ENCODE peak calls at places on chromosomes 7 and 10, in nine cellular contexts. L is heart right ventricle; W is naive thymus-derived CD4-positive, alpha-beta T cell; N is neural progenitor cell; F is MM.1S; A is body of pancreas; B is tibial artery; K is ovary; E is small intestine. M is an unnamed sample. For H3K4me1, the result is how much of the 10 kb centered on the place peaks cover.

GRCh38 chr7:157495177-157495553 is 158.4 kb downstream of the DNAJB6 start:
- DNase-seq in L (no peak), W (no peak), N (no peak), F (no peak), A (no peak), B (no peak), K (no peak), E (no peak), M (no peak)

GRCh38 chr10:128373071-128373749 is 247.0 kb upstream of the MKI67 start:
- DNase-seq in L (no peak), W (no peak), N (no peak), F (peak), A (no peak), B (no peak), K (no peak), E (no peak), M (no peak)

GRCh38 chr7:465710-466400 is 53.8 kb downstream of the PDGFA start:
- DNase-seq in L (no peak), W (no peak), N (no peak), F (no peak), A (no peak), B (no peak), K (peak), E (no peak), M (no peak)

GRCh38 chr10:562142-562541 is 127.3 kb downstream of the DIP2C start:
- DNase-seq in L (no peak), W (no peak), N (no peak), F (no peak), A (no peak), B (no peak), K (no peak), E (no peak), M (no peak)

GRCh38 chr10:96417432-96417831 is 58.6 kb upstream of the OPALIN start:
- DNase-seq in L (no peak), W (no peak), N (peak), F (no peak), A (no peak), B (no peak), K (no peak), E (no peak), M (peak)

GRCh38 chr7:256461-256940 is 33.5 kb upstream of the FOXL3 start:
- DNase-seq in L (no peak), W (no peak), N (no peak), F (no peak), A (no peak), B (no peak), K (peak), E (no peak), M (no peak)

GRCh38 chr10:112805701-112806100 is 144.3 kb upstream of the TCF7L2 start:
- DNase-seq in L (no peak), W (no peak), N (no peak), F (no peak), A (no peak), B (no peak), K (no peak), E (peak), M (no peak)

GRCh38 chr7:88111136-88111748 is 108.6 kb downstream of the SRI start:
- DNase-seq in L (no peak), W (peak), N (peak), F (peak), A (no peak), B (no peak), K (no peak), E (peak), M (no peak)

GRCh38 chr7:36119005-36119711 is 33.9 kb upstream of the EEPD1 start:
- DNase-seq in L (no peak), W (no peak), N (no peak), F (no peak), A (peak), B (peak), K (no peak), E (peak), M (peak)

GRCh38 chr7:158448701-158449100 is 138.9 kb downstream of the PTPRN2 start:
- DNase-seq in L (no peak), W (no peak), N (no peak), F (no peak), A (no peak), B (no peak), K (no peak), E (no peak), M (no peak)

GRCh38 chr10:71513454-71513853 is 116.7 kb downstream of the CDH23 start:
- DNase-seq in L (no peak), W (no peak), N (no peak), F (no peak), A (no peak), B (no peak), K (no peak), E (no peak), M (no peak)

GRCh38 chr10:102678842-102679289 is 34.6 kb downstream of the TRIM8 start:
- DNase-seq in L (peak), W (no peak), N (peak), F (peak), A (peak), B (no peak), K (peak), E (peak), M (peak)

GRCh38 chr10:88525371-88526079 is 57.6 kb downstream of the RNLS start:
- DNase-seq in L (no peak), W (no peak), N (no peak), F (no peak), A (peak), B (no peak), K (no peak), E (peak), M (peak)

GRCh38 chr7:142796501-142797341 is 26.0 kb downstream of the PRSS2 start:
- DNase-seq in L (no peak), W (no peak), N (peak), F (no peak), A (no peak), B (no peak), K (no peak), E (no peak), M (no peak)

DNA sequence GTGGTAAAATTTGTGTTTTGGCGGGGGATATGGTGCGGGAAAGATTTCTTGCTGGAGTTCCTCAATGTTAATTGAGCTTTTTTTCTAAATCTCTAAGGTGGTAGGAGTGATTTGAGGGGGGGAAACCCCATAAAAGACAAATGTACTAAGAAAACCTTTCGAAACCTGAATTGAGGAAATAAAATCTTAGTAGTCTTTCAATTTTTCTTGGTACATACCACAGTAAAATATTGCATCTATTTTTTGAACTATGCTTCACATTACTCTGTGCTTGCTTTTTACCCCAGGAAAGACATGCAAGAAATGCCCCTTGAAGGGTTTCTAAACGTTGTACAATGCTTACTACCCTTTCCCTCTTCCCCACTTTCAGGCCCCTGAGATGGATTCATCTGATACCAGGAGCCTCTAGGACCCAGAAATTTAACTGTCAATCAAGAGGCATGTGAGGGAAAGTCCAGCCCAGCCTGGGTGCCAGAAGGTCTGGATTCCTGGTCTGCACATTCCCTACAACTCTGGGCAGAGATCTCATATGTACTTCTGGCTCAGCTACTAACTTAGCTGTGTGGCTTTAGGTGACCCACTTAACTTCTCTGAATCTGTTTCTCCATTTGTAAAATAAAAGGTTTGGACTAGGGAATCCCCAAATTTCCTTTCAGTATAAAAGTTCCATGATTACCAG is 5.8 kb upstream of the PDCD4 start:
- DNase-seq in L (no peak), W (no peak), N (no peak), F (peak), A (no peak), B (no peak), K (no peak), E (no peak), M (no peak)
- H3K4me1 ChIP-seq in L (under half), W (half or more), N (under half), F (half or more), A (half or more), B (under half), K (under half), E (under half), M (under half)

GRCh38 chr7:73844131-73844547 is 1.8 kb upstream of the METTL27 start:
- DNase-seq in L (no peak), W (no peak), N (no peak), F (no peak), A (no peak), B (no peak), K (no peak), E (no peak), M (no peak)
- H3K27ac ChIP-seq in L (no peak), W (no peak), N (no peak), F (peak), A (no peak), B (no peak), K (no peak), E (no peak), M (no peak)

GRCh38 chr7:131553906-131554305 is 2.5 kb downstream of the PODXL start:
- DNase-seq in L (no peak), W (no peak), N (no peak), F (no peak), A (no peak), B (no peak), K (no peak), E (no peak), M (no peak)
- H3K4me1 ChIP-seq in L (under half), W (under half), N (under half), F (under half), A (half or more), B (under half), K (under half), E (under half), M (under half)

GRCh38 chr10:22597142-22597541 is 117.2 kb downstream of the PIP4K2A start:
- DNase-seq in L (no peak), W (no peak), N (no peak), F (no peak), A (no peak), B (no peak), K (no peak), E (peak), M (no peak)

GRCh38 chr10:22590115-22590514 is 124.3 kb downstream of the PIP4K2A start:
- DNase-seq in L (no peak), W (no peak), N (no peak), F (no peak), A (no peak), B (no peak), K (no peak), E (no peak), M (no peak)

GRCh38 chr10:22598488-22598887 is 115.9 kb downstream of the PIP4K2A start:
- DNase-seq in L (no peak), W (no peak), N (no peak), F (no peak), A (peak), B (no peak), K (no peak), E (no peak), M (no peak)

GRCh38 chr10:22588462-22588861 is 125.9 kb downstream of the PIP4K2A start:
- DNase-seq in L (no peak), W (no peak), N (no peak), F (no peak), A (no peak), B (no peak), K (no peak), E (no peak), M (no peak)

DNA sequence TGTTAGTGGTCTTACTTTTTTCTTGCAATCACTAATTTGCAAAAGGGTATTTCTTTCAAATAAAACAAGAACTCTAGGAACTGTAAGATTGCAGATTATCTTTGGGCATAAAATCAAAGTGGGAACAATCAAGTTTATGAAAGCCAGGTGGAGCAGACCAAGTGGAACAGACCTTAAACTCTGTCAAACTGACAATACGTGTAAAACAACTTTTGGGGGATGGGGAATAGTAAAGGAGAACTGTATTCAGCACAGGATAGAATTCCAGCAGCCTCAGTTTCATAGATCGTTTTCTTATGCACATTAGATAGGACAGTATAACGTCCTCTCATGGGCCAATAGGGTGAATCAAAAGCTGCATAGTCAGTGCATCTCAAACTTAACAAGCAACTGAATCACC is 120.7 kb downstream of the PIP4K2A start:
- DNase-seq in L (no peak), W (no peak), N (no peak), F (no peak), A (no peak), B (no peak), K (no peak), E (no peak), M (no peak)
- H3K27ac ChIP-seq in L (no peak), W (no peak), N (no peak), F (no peak), A (no peak), B (no peak), K (no peak), E (no peak), M (no peak)

GRCh38 chr7:55052726-55053431 is 34.1 kb downstream of the EGFR start:
- DNase-seq in L (no peak), W (no peak), N (no peak), F (no peak), A (no peak), B (no peak), K (no peak), E (no peak), M (no peak)
- H3K4me1 ChIP-seq in L (under half), W (under half), N (under half), F (under half), A (under half), B (under half), K (under half), E (under half), M (under half)

GRCh38 chr10:104735036-104735435 is 93.9 kb downstream of the SORCS3 start:
- DNase-seq in L (peak), W (no peak), N (peak), F (no peak), A (no peak), B (no peak), K (no peak), E (no peak), M (no peak)
- H3K27ac ChIP-seq in L (no peak), W (no peak), N (no peak), F (no peak), A (no peak), B (no peak), K (no peak), E (no peak), M (no peak)